ENCODE peak calls at places on chromosomes 3 and 15, in eight cellular contexts. J is mammary epithelial cell, H is astrocyte, Q is stomach, A is IMR-90, G is left ventricle myocardium inferior, I is fibroblast of lung, U is transverse colon. N is an unnamed sample.
A peak's percentile ranks its signal among the peaks of the same experiment; 100 is the strongest.

GRCh38 chr3:159340877-159341500 is 539.1 kb downstream of the MFSD1 start:
- DNase-seq in U (no peak), I (no peak), H (peak; percentile 6), J (no peak), G (no peak), A (no peak), Q (no peak), N (no peak)

GRCh38 chr3:178536271-178537079 is at the start of gene KCNMB2:
- DNase-seq in H (no peak), U (no peak), G (no peak), Q (no peak), A (no peak), I (peak; percentile 58), J (no peak), N (no peak)

GRCh38 chr15:87369269-87369668 is 887.3 kb downstream of the NTRK3 start:
- DNase-seq in G (no peak), Q (no peak), J (peak; percentile 76), H (peak; percentile 99), A (peak; percentile 93), U (no peak), I (peak; percentile 81), N (no peak)

GRCh38 chr3:61847784-61848462 is 286.6 kb downstream of the PTPRG start:
- DNase-seq in H (no peak), G (peak; percentile 71), I (peak; percentile 85), J (no peak), A (no peak), U (peak; percentile 71), Q (peak; percentile 27), N (no peak)

GRCh38 chr3:124832782-124833709 is 54.1 kb downstream of the ITGB5 start:
- DNase-seq in J (no peak), A (peak; percentile 95), Q (no peak), I (peak; percentile 93), H (peak; percentile 92), G (no peak), U (no peak), N (no peak)

GRCh38 chr3:138389841-138390581 is 41.6 kb downstream of the MRAS start:
- DNase-seq in A (peak; percentile 94), U (no peak), J (peak; percentile 96), Q (no peak), G (no peak), H (peak; percentile 98), I (peak; percentile 49), N (no peak)

GRCh38 chr3:65027335-65027734 is 339.5 kb upstream of the ADAMTS9 start:
- DNase-seq in A (no peak), J (no peak), H (no peak), G (no peak), Q (no peak), U (no peak), I (no peak), N (no peak)

GRCh38 chr3:10320320-10320677 is 613 bp downstream of the SEC13 start:
- DNase-seq in G (no peak), A (no peak), J (peak; percentile 8), U (no peak), H (no peak), I (no peak), Q (no peak), N (no peak)

GRCh38 chr15:66803182-66803729 is 101.2 kb downstream of the SMAD6 start:
- DNase-seq in I (peak; percentile 98), U (peak; percentile 89), G (peak; percentile 81), H (peak; percentile 97), J (peak; percentile 87), Q (peak; percentile 94), A (peak; percentile 98), N (no peak)

GRCh38 chr3:188358787-188359493 is 205.0 kb downstream of the LPP start:
- DNase-seq in A (no peak), J (no peak), U (no peak), G (no peak), Q (no peak), I (no peak), H (no peak), N (no peak)

DNA sequence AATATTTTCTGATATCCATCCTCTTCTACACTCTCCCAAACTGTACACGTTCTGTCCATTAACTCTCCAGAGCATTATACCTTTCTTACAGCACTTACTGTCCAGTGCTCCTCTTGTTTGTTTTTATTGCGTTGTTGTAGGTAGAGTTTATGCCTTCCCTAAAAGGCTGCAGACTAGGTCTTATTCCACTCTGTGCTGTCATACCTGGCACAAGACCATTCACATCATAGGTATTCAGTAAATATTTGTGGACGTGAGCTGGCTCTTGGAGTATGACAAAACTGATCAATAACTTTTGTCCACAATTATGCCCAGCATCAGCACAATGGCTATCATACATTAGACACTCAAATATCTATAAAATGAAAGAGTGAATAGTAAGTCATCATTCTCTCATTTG is 4.4 kb downstream of the HMG20A start:
- DNase-seq in I (no peak), H (no peak), A (no peak), U (no peak), Q (no peak), J (no peak), G (no peak), N (no peak)
- H3K27ac ChIP-seq in I (no peak overlapping the region), H (no peak overlapping the region), A (no peak overlapping the region), U (no peak overlapping the region), Q (no peak overlapping the region), J (no peak overlapping the region), G (no peak overlapping the region), N (no peak overlapping the region)

GRCh38 chr3:13972679-13973379 is 93.0 kb upstream of the WNT7A start:
- DNase-seq in U (no peak), H (no peak), G (no peak), I (no peak), J (peak; percentile 26), A (no peak), Q (no peak), N (no peak)
- TF ChIP-seq CTCF in U (no peak), H (no peak), G (no peak), I (no peak), J (no peak), A (no peak), Q (no peak), N (no peak)

DNA sequence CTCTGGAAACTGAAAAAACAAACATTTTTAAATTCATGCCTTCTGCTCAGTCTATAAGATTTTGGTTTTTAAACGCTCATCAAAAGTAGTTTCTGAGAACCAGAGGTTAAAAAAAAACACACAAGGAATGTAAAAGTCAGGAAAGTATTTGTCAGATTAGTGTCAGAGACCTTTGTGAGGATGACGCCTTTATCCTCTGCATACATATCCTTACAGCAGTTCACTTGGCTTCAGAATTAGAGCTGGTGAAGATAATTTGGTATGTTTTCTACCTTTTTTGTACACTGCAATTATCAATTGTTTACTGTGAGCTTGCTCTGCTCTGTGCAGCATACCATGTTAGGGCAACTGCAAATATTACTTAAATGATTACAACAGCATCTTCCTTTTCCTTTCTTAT is 8.3 kb downstream of the PRTG start:
- DNase-seq in J (no peak), Q (no peak), A (no peak), H (no peak), U (no peak), G (no peak), I (no peak), N (no peak)
- H3K27me3 ChIP-seq in J (peaks cover 5% of the 10 kb centered on the region), Q (no peaks in the 10 kb centered on the region), A (no peaks in the 10 kb centered on the region), H (no peaks in the 10 kb centered on the region), U (peaks cover 12% of the 10 kb centered on the region), G (peaks cover 2% of the 10 kb centered on the region), I (no peaks in the 10 kb centered on the region), N (peaks cover 14% of the 10 kb centered on the region)

GRCh38 chr3:175526191-175526590 is 667.1 kb downstream of the NAALADL2 start:
- DNase-seq in U (no peak), G (no peak), A (no peak), I (no peak), Q (no peak), J (no peak), H (peak; percentile 11), N (no peak)
- H3K27ac ChIP-seq in U (no peak overlapping the region), G (no peak overlapping the region), A (peak overlapping the region; percentile 74), I (peak overlapping the region; percentile 27), Q (no peak overlapping the region), J (no peak overlapping the region), H (peak overlapping the region; percentile 34), N (no peak overlapping the region)

DNA sequence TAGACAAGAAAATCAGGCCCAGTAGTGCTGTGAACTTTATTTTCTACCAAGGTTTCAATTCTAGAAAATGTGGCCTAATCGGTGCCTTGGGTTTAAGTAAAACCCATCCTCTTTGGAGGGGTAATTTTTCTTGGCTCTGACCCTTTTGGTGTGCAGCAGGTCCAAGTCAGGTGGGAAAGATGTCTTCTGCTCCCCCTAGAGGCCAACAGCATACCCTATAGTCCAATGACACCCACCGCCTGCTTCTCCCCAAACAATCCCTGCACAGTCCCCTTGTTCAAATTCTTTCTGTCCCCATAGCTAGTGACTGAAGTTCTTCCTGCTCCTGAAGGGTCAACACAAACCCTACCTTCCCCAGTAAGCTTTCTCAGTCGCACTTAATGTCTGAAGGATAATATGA is 261.8 kb upstream of the GOLGA6L4 start:
- DNase-seq in Q (no peak), H (no peak), G (no peak), U (no peak), J (no peak), A (peak; percentile 4), I (peak; percentile 9), N (no peak)
- TF ChIP-seq CTCF in Q (no peak), H (no peak), G (peak; percentile 43), U (no peak), J (peak; percentile 27), A (peak; percentile 7), I (peak; percentile 44), N (no peak)

DNA sequence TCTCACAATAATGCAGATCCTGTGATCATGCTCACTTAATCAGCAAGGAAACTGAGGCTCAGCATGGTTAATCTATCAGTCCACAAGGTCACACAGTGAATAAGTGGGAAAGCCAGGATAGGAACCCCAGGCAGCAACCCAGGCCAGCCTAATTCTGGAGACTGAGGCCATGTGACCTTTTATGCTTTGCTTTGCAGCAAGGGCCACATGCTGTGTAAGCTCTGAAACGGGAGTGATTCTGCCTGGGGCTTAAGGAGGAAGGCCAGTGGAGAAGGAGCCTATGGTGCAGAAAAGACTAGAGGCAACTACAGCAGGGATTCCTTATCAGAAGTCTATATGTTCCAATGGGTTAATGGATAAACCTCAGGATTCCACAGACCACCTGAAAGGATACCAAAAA is 157.6 kb upstream of the PPP2R3A start:
- DNase-seq in G (no peak), J (no peak), A (no peak), Q (no peak), U (no peak), I (no peak), H (no peak), N (no peak)
- H3K27me3 ChIP-seq in G (peaks cover 66% of the 10 kb centered on the region), J (no peaks in the 10 kb centered on the region), A (no peaks in the 10 kb centered on the region), Q (no peaks in the 10 kb centered on the region), U (no peaks in the 10 kb centered on the region), I (peaks cover 3% of the 10 kb centered on the region), H (no peaks in the 10 kb centered on the region), N (no peaks in the 10 kb centered on the region)

GRCh38 chr3:186988806-186989205 is 58.5 kb downstream of the ST6GAL1 start:
- DNase-seq in A (no peak), Q (no peak), G (no peak), U (no peak), H (no peak), J (no peak), I (no peak), N (no peak)
- H3K27ac ChIP-seq in A (no peak overlapping the region), Q (peak overlapping the region; percentile 6), G (peak overlapping the region; percentile 59), U (no peak overlapping the region), H (no peak overlapping the region), J (no peak overlapping the region), I (no peak overlapping the region), N (no peak overlapping the region)

DNA sequence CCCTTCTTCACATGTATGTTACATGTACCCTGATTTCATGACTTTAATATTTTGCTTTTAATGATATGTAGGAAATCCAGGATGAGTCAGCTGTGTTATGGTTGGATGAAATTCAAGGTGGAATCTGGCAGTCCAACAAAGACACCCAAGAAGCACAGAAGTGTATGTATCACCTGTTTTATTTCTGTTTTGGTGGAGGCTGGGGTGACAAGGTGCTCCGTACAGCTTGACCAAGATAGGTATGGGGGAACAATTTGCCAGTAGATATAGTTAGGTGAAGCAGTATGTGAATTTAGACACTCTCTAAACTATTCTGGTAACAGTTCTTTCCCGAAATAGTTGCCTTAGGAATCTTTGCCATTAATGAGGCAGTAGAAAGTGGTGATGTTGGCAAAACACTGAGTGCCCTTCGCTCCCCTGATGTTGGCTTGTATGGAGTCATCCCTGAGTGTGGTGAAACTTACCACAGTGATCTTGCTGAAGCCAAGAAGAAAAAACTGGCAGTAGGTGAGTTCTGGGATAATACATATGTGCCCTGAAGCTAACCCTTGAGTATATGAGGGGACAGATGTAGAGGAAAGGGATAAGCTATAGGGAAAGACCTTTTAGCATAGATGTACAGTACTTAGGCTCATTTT is 63.7 kb upstream of the CRTC3 start:
- DNase-seq in H (peak; percentile 65), I (no peak), J (peak; percentile 43), Q (no peak), U (no peak), A (peak; percentile 68), G (no peak), N (no peak)
- TF ChIP-seq CTCF in H (no peak), I (no peak), J (no peak), Q (no peak), U (no peak), A (no peak), G (no peak), N (no peak)

N was measured in CD4-positive, alpha-beta T cell.